ENCODE peak calls at places on chromosomes 11 and 22, in six cellular contexts. J is CD4-positive, CD25-positive, alpha-beta regulatory T cell; Z is CD8-positive, alpha-beta T cell; O is heart right ventricle; S is effector memory CD4-positive, alpha-beta T cell; I is brain microvascular endothelial cell. D is an unnamed sample.

GRCh38 chr11:66967670-66968425 is 7.3 kb upstream of the C11orf86 start:
- DNase-seq in O (no peak), I (peak), Z (no peak), S (no peak), J (no peak), D (no peak)

GRCh38 chr22:37282385-37282677 is at the start of gene CYTH4:
- DNase-seq in I (no peak), J (peak), O (peak), Z (peak), S (peak), D (no peak)

GRCh38 chr11:74014880-74015279 is 6.0 kb upstream of the UCP3 start:
- DNase-seq in O (no peak), J (no peak), S (no peak), Z (no peak), I (no peak), D (no peak)

GRCh38 chr22:50260801-50261614 is 475 bp downstream of the MAPK12 start:
- DNase-seq in J (peak), S (no peak), O (no peak), I (peak), Z (no peak), D (no peak)

GRCh38 chr11:68677432-68677831 is 6.9 kb upstream of the GAL start:
- DNase-seq in O (peak), I (peak), J (no peak), S (no peak), Z (no peak), D (peak)

GRCh38 chr11:47242596-47243192 is 5.9 kb downstream of the ACP2 start:
- DNase-seq in S (no peak), I (no peak), J (no peak), Z (no peak), O (no peak), D (no peak)

GRCh38 chr11:71463331-71464211 is 10.6 kb downstream of the NADSYN1 start:
- DNase-seq in Z (no peak), I (no peak), J (no peak), S (no peak), O (no peak), D (no peak)

GRCh38 chr11:48210052-48210451 is 6.6 kb upstream of the OR4B1 start:
- DNase-seq in O (no peak), Z (no peak), I (peak), J (peak), S (no peak), D (no peak)

GRCh38 chr11:59182457-59183151 is 10.7 kb downstream of the DTX4 start:
- DNase-seq in I (no peak), O (no peak), J (no peak), Z (no peak), S (no peak), D (no peak)

GRCh38 chr22:37624017-37624365 is 15.4 kb downstream of the GGA1 start:
- DNase-seq in J (no peak), Z (no peak), I (no peak), S (no peak), O (no peak), D (no peak)

GRCh38 chr11:94196363-94196762 is 67.7 kb downstream of the PANX1 start:
- DNase-seq in Z (no peak), J (no peak), I (no peak), O (no peak), S (no peak), D (no peak)

GRCh38 chr11:9459573-9460321 is 1.1 kb upstream of the ZNF143 start:
- DNase-seq in J (peak), I (peak), Z (peak), S (peak), O (no peak), D (peak)

GRCh38 chr11:409600-410471 is 5.0 kb downstream of the SIGIRR start:
- DNase-seq in O (no peak), Z (no peak), S (no peak), J (no peak), I (no peak), D (no peak)

GRCh38 chr22:37325024-37325395 is 42.7 kb downstream of the CYTH4 start:
- DNase-seq in S (no peak), I (no peak), J (no peak), O (no peak), Z (no peak), D (no peak)

GRCh38 chr22:29219881-29220670 is 14.4 kb downstream of the EMID1 start:
- DNase-seq in S (no peak), J (no peak), O (no peak), I (no peak), Z (no peak), D (no peak)
- H3K27ac ChIP-seq in S (no peak), J (no peak), O (no peak), I (no peak), Z (no peak), D (no peak)

DNA sequence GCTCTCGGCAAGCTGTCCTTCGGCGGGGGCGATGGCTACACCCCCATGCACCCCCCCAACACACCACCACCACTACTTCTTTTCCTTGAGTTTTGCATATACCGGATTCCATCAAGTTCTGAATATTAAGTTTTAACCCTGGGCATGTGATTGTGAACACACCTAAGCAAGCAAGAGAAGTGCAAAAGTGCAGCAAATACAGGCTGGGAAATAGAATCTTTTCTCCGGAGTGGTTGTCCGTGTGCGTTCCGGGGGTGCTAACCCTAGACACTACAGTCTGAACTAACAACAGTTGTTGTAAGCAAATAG is 568 bp downstream of the PRSS23 start:
- DNase-seq in Z (no peak), I (no peak), S (no peak), J (no peak), O (no peak), D (no peak)
- H3K4me3 ChIP-seq in Z (peak), I (peak), S (no peak), J (no peak), O (peak), D (peak)

DNA sequence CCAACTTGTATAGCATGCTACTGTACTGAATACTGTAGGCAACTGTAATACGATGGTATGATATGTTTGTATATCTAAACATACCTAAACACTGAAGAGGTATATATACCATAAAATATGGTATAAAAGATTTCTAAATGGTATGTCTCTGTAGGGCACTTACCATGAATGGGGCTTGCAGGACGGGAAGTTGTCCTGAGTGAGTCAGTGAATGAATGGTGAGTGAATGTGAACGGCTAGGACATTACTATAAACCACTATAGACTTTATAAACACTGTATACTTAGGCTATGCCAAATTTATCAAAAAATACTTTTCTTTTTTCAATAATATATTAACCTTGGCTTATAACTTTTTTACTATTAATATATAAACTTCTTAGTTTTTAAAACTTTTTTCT is 66.8 kb downstream of the ZC3H12C start:
- DNase-seq in S (no peak), I (peak), Z (no peak), J (no peak), O (no peak), D (no peak)
- H3K27ac ChIP-seq in S (no peak), I (peak), Z (no peak), J (no peak), O (no peak), D (no peak)

DNA sequence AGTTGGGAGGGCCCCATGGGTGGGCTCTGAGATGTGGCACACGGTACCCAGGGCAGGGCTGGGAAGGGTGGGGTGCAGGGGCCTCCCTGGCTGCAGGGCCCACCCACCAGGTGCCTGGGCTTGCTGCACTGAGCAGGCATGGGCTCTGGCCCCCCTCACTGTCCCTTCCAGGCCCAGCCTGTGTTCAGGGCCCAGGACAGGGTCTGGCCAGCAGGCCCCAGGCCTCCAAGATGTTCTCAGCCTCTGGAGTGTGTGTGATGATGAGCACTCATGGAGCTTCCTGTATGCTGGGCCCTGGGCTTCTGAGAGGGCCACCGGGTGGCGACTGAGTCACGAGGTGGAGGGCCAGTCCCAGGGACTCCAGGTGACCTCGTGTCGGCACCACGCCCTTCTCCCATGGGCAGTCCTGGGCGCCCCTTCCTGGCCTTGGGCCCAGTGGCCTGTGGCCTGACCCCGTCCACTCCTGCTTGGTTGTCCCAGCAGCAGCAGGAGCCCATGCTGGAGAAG is 55.9 kb upstream of the CCDC188 start:
- DNase-seq in I (peak), S (no peak), O (no peak), Z (no peak), J (peak), D (no peak)
- H3K4me3 ChIP-seq in I (peak), S (peak), O (peak), Z (peak), J (peak), D (peak)

GRCh38 chr22:20015187-20015625 is 1.4 kb downstream of the ARVCF start:
- DNase-seq in Z (no peak), O (no peak), J (no peak), S (no peak), I (no peak), D (no peak)
- H3K27ac ChIP-seq in Z (no peak), O (no peak), J (no peak), S (no peak), I (no peak), D (no peak)

DNA sequence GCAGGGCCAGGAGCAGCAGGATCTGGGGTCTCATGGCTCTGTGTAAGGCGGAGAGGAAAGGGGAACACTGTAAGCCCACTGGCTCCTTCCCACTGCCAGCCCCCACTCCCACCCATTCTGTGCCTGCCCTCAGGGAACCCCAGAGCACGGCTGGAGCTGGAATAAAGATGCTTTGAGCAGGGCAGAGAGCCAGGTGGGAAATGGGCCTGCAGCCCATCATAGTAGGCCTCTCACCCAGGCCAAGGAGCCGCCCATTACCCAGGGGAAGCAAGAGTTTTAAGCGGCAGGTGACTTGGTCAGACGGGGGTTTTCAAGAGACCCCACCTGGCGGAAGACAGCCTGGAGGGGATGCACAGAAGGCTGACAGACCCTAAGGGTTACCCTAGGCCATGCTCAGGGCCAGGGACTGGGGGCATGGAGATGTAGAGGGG is 4.6 kb downstream of the LRRC32 start:
- DNase-seq in S (no peak), J (no peak), I (no peak), Z (no peak), O (no peak), D (no peak)
- H3K4me3 ChIP-seq in S (no peak), J (peak), I (no peak), Z (no peak), O (peak), D (no peak)